ENCODE peak calls at places on chromosomes 16 and 17, in five cellular contexts. F, Q, E, S and U are unnamed samples. For H3K4me1, the result is how much of the 10 kb centered on the place peaks cover.

GRCh38 chr17:67027031-67027628 is 17.2 kb upstream of the CACNG1 start:
- DNase-seq in F (no peak), Q (no peak), E (no peak), S (no peak), U (peak)

GRCh38 chr16:30956601-30957455 is 726 bp upstream of the SETD1A start:
- DNase-seq in F (no peak), Q (peak), E (peak), S (peak), U (peak)

GRCh38 chr17:17570207-17570797 is 21.2 kb downstream of the PEMT start:
- DNase-seq in F (no peak), Q (peak), E (no peak), S (peak), U (peak)

GRCh38 chr16:87445486-87445885 is 47.3 kb downstream of the ZCCHC14 start:
- DNase-seq in F (no peak), Q (no peak), E (no peak), S (no peak), U (no peak)

GRCh38 chr17:4480929-4481898 is 17.5 kb upstream of the SPNS2 start:
- DNase-seq in F (no peak), Q (no peak), E (no peak), S (no peak), U (no peak)

GRCh38 chr16:65153365-65154105 is 31.7 kb upstream of the CDH11 start:
- DNase-seq in F (no peak), Q (no peak), E (no peak), S (no peak), U (peak)

GRCh38 chr17:61478790-61479492 is 26.7 kb downstream of the TBX4 start:
- DNase-seq in F (no peak), Q (no peak), E (peak), S (no peak), U (no peak)

GRCh38 chr17:1720856-1721386 is 3.6 kb upstream of the WDR81 start:
- DNase-seq in F (no peak), Q (peak), E (no peak), S (peak), U (peak)

GRCh38 chr16:67451704-67452435 is 20.9 kb downstream of the HSD11B2 start:
- DNase-seq in F (no peak), Q (no peak), E (no peak), S (no peak), U (no peak)

GRCh38 chr17:27578718-27579085 is 52.3 kb upstream of the LGALS9 start:
- DNase-seq in F (peak), Q (no peak), E (peak), S (peak), U (no peak)

GRCh38 chr17:27575912-27576252 is 55.1 kb upstream of the LGALS9 start:
- DNase-seq in F (no peak), Q (no peak), E (no peak), S (no peak), U (no peak)

GRCh38 chr17:27576429-27577123 is 54.4 kb upstream of the LGALS9 start:
- DNase-seq in F (no peak), Q (no peak), E (no peak), S (peak), U (no peak)

GRCh38 chr17:27577884-27578717 is 52.9 kb upstream of the LGALS9 start:
- DNase-seq in F (no peak), Q (no peak), E (no peak), S (no peak), U (no peak)

DNA sequence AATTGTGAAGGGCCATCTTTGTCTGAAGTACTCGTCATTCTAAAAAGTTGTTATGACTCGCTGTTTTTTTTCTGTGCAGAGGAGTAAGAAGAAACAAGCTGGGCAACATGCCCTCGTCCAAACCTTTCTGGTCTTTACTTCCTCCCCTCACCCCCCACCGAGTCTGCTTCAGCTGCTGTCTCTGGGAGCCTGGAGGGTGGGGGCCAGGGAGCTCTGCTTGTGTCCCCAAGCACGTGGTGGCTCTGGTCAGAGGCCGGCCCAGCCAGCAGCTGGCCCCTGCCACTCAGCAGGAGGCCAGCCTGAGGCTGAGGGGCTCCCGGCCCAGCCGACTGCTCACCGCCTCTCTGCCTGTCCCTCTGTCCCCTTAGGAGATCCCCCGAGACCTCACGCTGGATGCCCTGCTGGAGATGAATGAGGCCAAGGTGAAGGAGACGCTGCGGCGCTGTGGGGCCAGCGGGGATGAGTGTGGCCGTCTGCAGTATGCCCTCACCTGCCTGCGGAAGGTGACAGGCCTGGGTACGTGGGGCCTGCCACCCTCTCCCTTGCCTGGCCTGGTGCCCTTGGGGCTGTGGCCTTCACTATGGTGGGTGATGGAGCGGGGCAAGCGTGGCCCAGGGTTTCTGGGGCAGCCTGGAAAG is 53.7 kb upstream of the LGALS9 start:
- DNase-seq in F (no peak), Q (peak), E (peak), S (no peak), U (peak)
- H3K4me1 ChIP-seq in F (under half), Q (under half), E (half or more), S (half or more), U (under half)

DNA sequence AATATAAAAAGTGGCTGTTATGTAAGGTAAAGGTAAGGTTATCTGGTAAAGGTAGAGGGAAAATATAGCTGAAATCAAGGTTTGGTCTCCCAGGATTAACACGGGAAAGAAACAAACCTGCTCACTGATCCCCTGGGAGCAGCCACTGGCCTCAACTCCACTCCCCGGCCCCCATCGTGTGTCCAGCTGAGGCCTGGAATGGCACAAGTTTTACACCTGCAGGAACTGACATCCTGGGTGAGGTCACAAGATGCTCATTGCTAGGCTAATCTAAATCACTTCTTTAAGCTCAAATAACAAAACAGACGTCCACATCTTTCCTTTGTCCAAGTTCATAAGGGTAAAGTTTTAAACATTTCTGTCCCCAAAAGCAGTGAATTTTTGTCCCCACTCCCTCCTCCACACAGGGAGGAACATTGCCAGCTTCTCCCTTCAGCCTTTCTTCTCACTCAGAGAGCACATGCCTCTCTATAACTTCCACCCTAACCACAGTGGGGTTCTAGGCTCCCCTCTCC is 46.3 kb downstream of the ERN1 start:
- DNase-seq in F (no peak), Q (no peak), E (no peak), S (no peak), U (no peak)
- H3K4me2 ChIP-seq in F (no peak), Q (no peak), E (peak), S (peak), U (peak)

GRCh38 chr16:24995033-24995432 is 20.1 kb downstream of the ARHGAP17 start:
- DNase-seq in F (no peak), Q (no peak), E (no peak), S (no peak), U (no peak)

GRCh38 chr16:24993722-24994686 is 21.2 kb downstream of the ARHGAP17 start:
- DNase-seq in F (no peak), Q (no peak), E (peak), S (peak), U (peak)

GRCh38 chr16:24996731-24997130 is 18.4 kb downstream of the ARHGAP17 start:
- DNase-seq in F (no peak), Q (no peak), E (no peak), S (no peak), U (no peak)

GRCh38 chr16:24996301-24996700 is 18.9 kb downstream of the ARHGAP17 start:
- DNase-seq in F (no peak), Q (no peak), E (no peak), S (no peak), U (no peak)

GRCh38 chr16:24995469-24995868 is 19.7 kb downstream of the ARHGAP17 start:
- DNase-seq in F (no peak), Q (no peak), E (peak), S (no peak), U (no peak)
- TF ChIP-seq CTCF in F (no peak), Q (peak), E (no peak), S (peak), U (peak)

DNA sequence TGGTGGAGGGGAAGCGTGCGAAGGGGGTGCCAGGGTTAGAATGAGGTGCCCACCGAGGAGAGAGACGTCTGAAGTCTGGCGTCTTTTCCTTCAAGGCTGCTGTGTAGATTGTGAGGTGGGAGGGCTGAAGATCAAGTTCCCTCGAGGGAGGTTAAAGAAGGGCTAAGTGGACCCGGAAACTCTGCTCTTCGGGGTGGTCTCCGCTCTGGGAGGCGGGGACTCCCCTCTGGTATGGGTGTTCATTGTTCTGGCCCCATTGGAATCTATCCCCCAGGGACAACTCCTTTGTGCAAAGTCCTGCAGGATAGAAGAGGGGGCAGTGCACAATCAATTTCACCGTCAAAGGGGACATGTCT is 627 bp upstream of the RAB34 start:
- DNase-seq in F (no peak), Q (no peak), E (no peak), S (no peak), U (no peak)
- H3K4me1 ChIP-seq in F (under half), Q (under half), E (under half), S (under half), U (under half)

GRCh38 chr16:15574614-15574948 is 68.4 kb downstream of the MARF1 start:
- DNase-seq in F (no peak), Q (no peak), E (no peak), S (no peak), U (no peak)

GRCh38 chr16:15573274-15573895 is 69.6 kb downstream of the MARF1 start:
- DNase-seq in F (no peak), Q (no peak), E (no peak), S (no peak), U (no peak)

GRCh38 chr16:15576960-15577958 is 65.7 kb downstream of the MARF1 start:
- DNase-seq in F (no peak), Q (no peak), E (peak), S (peak), U (no peak)

GRCh38 chr16:15572329-15573001 is 70.5 kb downstream of the MARF1 start:
- DNase-seq in F (no peak), Q (no peak), E (no peak), S (peak), U (peak)

DNA sequence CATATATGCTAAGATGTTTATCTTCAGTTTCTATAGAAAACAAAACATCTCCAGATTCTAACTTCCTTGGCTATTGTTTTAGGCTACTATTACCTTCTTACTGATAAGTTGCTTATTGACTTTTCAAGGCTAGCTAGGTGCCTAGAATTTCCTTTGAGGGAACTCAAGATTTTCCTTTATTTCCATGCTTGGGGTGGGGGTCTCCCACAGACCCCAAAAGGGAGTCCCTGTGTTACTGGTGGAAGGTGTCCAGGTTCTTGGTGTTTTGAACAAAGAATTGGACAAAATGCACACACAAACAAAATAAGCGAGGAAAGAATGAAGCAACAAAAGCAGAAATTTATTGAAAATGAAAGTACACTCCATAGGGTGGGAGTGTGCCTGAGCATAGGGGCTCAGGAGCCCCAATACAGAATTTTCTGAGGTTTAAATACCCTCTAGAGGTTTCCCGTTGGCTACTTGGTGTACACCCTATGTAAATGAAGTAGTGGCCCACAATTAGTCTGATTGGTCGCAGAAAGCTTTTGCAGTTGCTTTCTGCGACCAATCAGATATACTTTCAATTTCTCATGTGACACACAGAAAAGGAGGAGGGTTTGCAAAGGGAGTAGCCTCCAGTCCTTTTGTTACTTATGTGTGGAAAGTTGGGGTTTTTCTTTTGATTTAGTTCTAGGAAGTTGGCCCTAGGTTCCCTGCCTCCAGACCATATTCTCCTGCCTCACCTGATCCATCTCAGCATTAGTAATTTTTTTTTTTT is 67.5 kb downstream of the MARF1 start:
- DNase-seq in F (no peak), Q (no peak), E (peak), S (peak), U (no peak)
- H3K4me2 ChIP-seq in F (no peak), Q (no peak), E (peak), S (peak), U (no peak)

GRCh38 chr16:48231675-48232214 is 12.4 kb upstream of the LONP2 start:
- DNase-seq in F (no peak), Q (peak), E (no peak), S (peak), U (peak)
- TF ChIP-seq CTCF in F (peak), Q (peak), E (peak), S (peak), U (peak)

DNA sequence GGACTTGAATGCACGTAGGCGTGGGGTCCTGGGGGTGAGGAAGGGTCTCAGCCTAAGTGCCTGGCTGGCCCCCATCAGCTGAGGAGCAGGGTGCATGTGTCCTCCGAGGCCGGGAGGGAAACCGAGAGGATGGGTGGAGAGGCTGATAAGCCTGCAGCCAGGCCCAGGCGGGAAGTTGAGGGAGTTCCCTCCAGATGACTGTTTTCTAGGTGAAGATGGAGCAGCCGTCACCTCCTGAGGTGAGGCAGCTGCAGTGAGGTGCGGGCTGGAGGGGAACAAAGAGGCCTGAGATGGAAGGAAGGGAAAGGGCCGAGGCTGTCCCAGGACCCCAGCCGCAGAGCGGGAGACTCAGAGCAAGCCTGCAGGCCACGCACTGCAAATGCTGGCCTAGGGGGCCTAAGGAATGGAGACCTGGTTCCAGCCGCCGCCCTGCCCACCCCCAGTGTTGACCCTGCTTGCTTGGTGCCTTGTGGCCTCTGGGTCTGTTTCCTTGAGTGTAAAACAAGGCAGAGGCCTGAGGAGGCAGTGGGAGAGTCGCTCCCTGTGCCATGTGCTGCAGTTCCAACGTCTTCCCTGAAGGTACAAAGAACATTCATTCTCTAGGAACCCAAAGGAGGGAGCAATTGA is 3.0 kb downstream of the PECAM1 start:
- DNase-seq in F (no peak), Q (no peak), E (no peak), S (no peak), U (no peak)
- H3K4me1 ChIP-seq in F (under half), Q (under half), E (half or more), S (half or more), U (half or more)

DNA sequence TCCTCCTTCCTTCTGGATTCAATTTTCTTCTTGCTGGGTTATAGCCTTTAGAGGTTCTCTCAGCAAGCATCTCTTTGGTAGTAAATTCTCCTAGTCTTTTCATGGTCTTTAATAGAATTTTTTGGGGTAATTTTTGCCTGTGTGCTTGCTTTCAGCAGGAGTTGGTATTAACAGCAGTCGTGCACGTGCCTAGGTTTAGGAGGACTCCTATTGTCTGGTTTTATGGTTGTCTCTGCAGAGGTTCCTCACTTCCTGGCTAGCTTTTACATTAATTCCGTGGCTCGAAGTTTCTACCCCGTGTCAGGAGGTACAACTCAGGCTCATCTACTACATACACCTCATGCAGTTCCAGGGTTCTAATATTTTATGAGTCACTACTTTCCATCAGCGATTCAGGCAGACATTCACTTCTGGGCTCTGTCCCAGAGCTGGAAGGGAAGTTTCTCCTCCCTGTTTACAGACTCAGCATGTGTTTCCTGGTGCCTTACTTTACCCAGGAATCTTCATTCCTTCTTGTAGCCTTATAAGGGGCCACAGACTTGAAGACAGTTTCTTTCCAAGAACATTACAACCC is 643.6 kb downstream of the HS3ST4 start:
- DNase-seq in F (no peak), Q (no peak), E (no peak), S (no peak), U (no peak)
- H3K4me2 ChIP-seq in F (no peak), Q (no peak), E (no peak), S (no peak), U (no peak)

GRCh38 chr16:75257886-75258806 is 6.7 kb upstream of the BCAR1 start:
- DNase-seq in F (no peak), Q (no peak), E (no peak), S (no peak), U (no peak)

GRCh38 chr16:75260856-75261589 is 9.6 kb upstream of the BCAR1 start:
- DNase-seq in F (no peak), Q (peak), E (no peak), S (no peak), U (no peak)

GRCh38 chr16:75256059-75256870 is 4.8 kb upstream of the BCAR1 start:
- DNase-seq in F (no peak), Q (peak), E (peak), S (peak), U (no peak)

GRCh38 chr16:75256871-75257343 is 5.5 kb upstream of the BCAR1 start:
- DNase-seq in F (no peak), Q (peak), E (peak), S (no peak), U (no peak)

DNA sequence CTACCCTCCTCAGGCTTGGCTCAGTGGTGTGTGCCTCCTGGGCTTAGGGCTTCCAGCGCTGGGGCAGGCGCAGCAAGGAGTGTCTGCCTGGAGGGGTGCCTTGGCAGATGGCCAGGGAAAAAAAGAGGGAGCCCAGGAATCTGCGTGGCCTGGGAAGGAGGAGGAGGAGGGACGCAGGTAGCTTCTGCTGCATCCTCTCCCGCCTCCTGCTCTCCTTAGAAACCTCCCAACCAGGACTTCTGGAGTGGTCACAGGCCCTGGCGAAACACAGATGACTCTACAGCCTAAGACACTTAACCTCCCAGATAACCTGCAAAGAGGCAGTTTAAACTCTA is 7.3 kb upstream of the BCAR1 start:
- DNase-seq in F (no peak), Q (no peak), E (no peak), S (no peak), U (no peak)
- TF ChIP-seq CTCF in F (no peak), Q (no peak), E (no peak), S (no peak), U (no peak)